ENCODE peak calls at places on chromosome X, in six cellular contexts. Y is nephron progenitor cell, O is AG10803, T is posterior cingulate gyrus, H is fibroblast of lung, X is coronary artery. G is an unnamed sample.
A peak's percentile ranks its signal among the peaks of the same experiment; 100 is the strongest.

GRCh38 chrX:386768-387575 is at the start of gene PPP2R3B:
- DNase-seq in Y (peak; percentile 99), O (peak; percentile 97), T (peak; percentile 98), H (peak; percentile 95), X (peak; percentile 98), G (peak; percentile 97)

GRCh38 chrX:47796433-47796906 is 40.2 kb upstream of the ZNF81 start:
- DNase-seq in Y (no peak), O (peak; percentile 23), T (no peak), H (peak; percentile 56), X (no peak), G (no peak)

GRCh38 chrX:27599928-27600327 is 9.8 kb downstream of the DCAF8L2 start:
- DNase-seq in Y (no peak), O (no peak), T (no peak), H (peak; percentile 37), X (no peak), G (no peak)

GRCh38 chrX:69285881-69286545 is 120.8 kb upstream of the PJA1 start:
- DNase-seq in Y (peak; percentile 79), O (no peak), T (peak; percentile 32), H (peak; percentile 3), X (no peak), G (peak; percentile 73)

GRCh38 chrX:40105016-40105790 is 7.4 kb upstream of the BCOR start:
- DNase-seq in Y (no peak), O (no peak), T (no peak), H (peak; percentile 51), X (no peak), G (peak; percentile 47)

GRCh38 chrX:23666282-23666681 is 1.0 kb upstream of the PRDX4 start:
- DNase-seq in Y (no peak), O (no peak), T (no peak), H (no peak), X (no peak), G (no peak)

GRCh38 chrX:153993079-153993478 is 20.5 kb downstream of the TMEM187 start:
- DNase-seq in Y (no peak), O (no peak), T (no peak), H (no peak), X (no peak), G (no peak)

GRCh38 chrX:72470111-72470510 is 102.5 kb downstream of the HDAC8 start:
- DNase-seq in Y (no peak), O (no peak), T (no peak), H (no peak), X (no peak), G (no peak)

GRCh38 chrX:118520206-118520857 is 24.7 kb downstream of the DOCK11 start:
- DNase-seq in Y (no peak), O (peak; percentile 75), T (no peak), H (peak; percentile 69), X (no peak), G (no peak)

GRCh38 chrX:48540015-48540350 is 469 bp downstream of the TBC1D25 start:
- DNase-seq in Y (no peak), O (peak; percentile 34), T (no peak), H (peak; percentile 30), X (peak; percentile 76), G (no peak)

GRCh38 chrX:154411322-154411980 is at the start of gene TAFAZZIN:
- DNase-seq in Y (peak; percentile 67), O (peak; percentile 53), T (peak; percentile 58), H (peak; percentile 56), X (no peak), G (peak; percentile 62)

GRCh38 chrX:119753001-119753400 is 5.4 kb upstream of the SOWAHD start:
- DNase-seq in Y (no peak), O (no peak), T (no peak), H (no peak), X (no peak), G (no peak)

GRCh38 chrX:23503835-23504539 is 163.3 kb upstream of the PRDX4 start:
- DNase-seq in Y (no peak), O (peak; percentile 51), T (no peak), H (peak; percentile 93), X (peak; percentile 86), G (peak; percentile 94)

GRCh38 chrX:10741496-10742048 is 121.2 kb upstream of the MID1 start:
- DNase-seq in Y (no peak), O (no peak), T (no peak), H (no peak), X (no peak), G (no peak)

GRCh38 chrX:108537005-108537404 is 97.4 kb downstream of the COL4A5 start:
- DNase-seq in Y (peak; percentile 24), O (peak; percentile 17), T (no peak), H (peak; percentile 19), X (no peak), G (peak; percentile 51)

GRCh38 chrX:94057385-94057784 is 383.4 kb downstream of the FAM133A start:
- DNase-seq in Y (no peak), O (no peak), T (no peak), H (no peak), X (no peak), G (no peak)

GRCh38 chrX:51837926-51838325 is 55.5 kb upstream of the MAGED1 start:
- DNase-seq in Y (no peak), O (peak; percentile 60), T (no peak), H (peak; percentile 42), X (no peak), G (peak; percentile 60)

GRCh38 chrX:117751155-117751554 is 365.5 kb downstream of the KLHL13 start:
- DNase-seq in Y (no peak), O (no peak), T (no peak), H (no peak), X (no peak), G (no peak)

GRCh38 chrX:3177851-3178250 is 136.6 kb downstream of the ARSF start:
- DNase-seq in Y (no peak), O (no peak), T (no peak), H (peak; percentile 54), X (no peak), G (no peak)

GRCh38 chrX:13398839-13399238 is 79.0 kb upstream of the ATXN3L start:
- DNase-seq in Y (no peak), O (no peak), T (no peak), H (no peak), X (no peak), G (no peak)

GRCh38 chrX:40327085-40327484 is 229.3 kb upstream of the BCOR start:
- DNase-seq in Y (no peak), O (no peak), T (no peak), H (no peak), X (peak; percentile 38), G (no peak)

GRCh38 chrX:46686003-46686645 is 72.8 kb downstream of the SLC9A7 start:
- DNase-seq in Y (peak; percentile 38), O (peak; percentile 56), T (no peak), H (peak; percentile 15), X (no peak), G (peak; percentile 12)

GRCh38 chrX:142204522-142205433 is at the start of gene MAGEC2:
- DNase-seq in Y (no peak), O (no peak), T (no peak), H (no peak), X (no peak), G (no peak)

GRCh38 chrX:49079489-49080428 is at the start of gene WDR45:
- DNase-seq in Y (peak; percentile 58), O (peak; percentile 73), T (peak; percentile 58), H (peak; percentile 71), X (peak; percentile 84), G (peak; percentile 61)

GRCh38 chrX:40173662-40174593 is 76.2 kb upstream of the BCOR start:
- DNase-seq in Y (peak; percentile 37), O (no peak), T (no peak), H (peak; percentile 8), X (no peak), G (peak; percentile 56)

GRCh38 chrX:79366888-79367749 is at the start of gene ITM2A:
- DNase-seq in Y (peak; percentile 49), O (no peak), T (no peak), H (no peak), X (no peak), G (no peak)

GRCh38 chrX:140151316-140151715 is 186.0 kb upstream of the CXorf66 start:
- DNase-seq in Y (no peak), O (no peak), T (no peak), H (peak; percentile 13), X (no peak), G (no peak)

GRCh38 chrX:119673336-119673735 is 19.6 kb downstream of the SEPTIN6 start:
- DNase-seq in Y (no peak), O (no peak), T (no peak), H (no peak), X (no peak), G (no peak)

GRCh38 chrX:72340046-72340445 is 34.3 kb upstream of the CITED1 start:
- DNase-seq in Y (no peak), O (no peak), T (peak; percentile 13), H (no peak), X (no peak), G (no peak)

G was measured in SJCRH30.